ENCODE peak calls at places on chromosome 1, in five cellular contexts. One of them, this sample, is unnamed.

GRCh38 chr1:62621907-62622306 is 24.6 kb downstream of the ANGPTL3 start:
- DNase-seq in HFF-Myc: peak
- DNase-seq in AG04450: peak
- DNase-seq in NT2/D1: no peak
- DNase-seq in stomach: no peak
- DNase-seq in this sample: peak

GRCh38 chr1:233025156-233025555 is 74.7 kb downstream of the NTPCR start:
- DNase-seq in AG04450: no peak
- DNase-seq in stomach: peak
- DNase-seq in HFF-Myc: no peak
- DNase-seq in NT2/D1: peak
- DNase-seq in this sample: no peak

GRCh38 chr1:110786802-110787327 is 86.1 kb upstream of the CD53 start:
- DNase-seq in HFF-Myc: no peak
- DNase-seq in NT2/D1: no peak
- DNase-seq in stomach: no peak
- DNase-seq in AG04450: no peak
- DNase-seq in this sample: no peak

GRCh38 chr1:13587256-13588030 is 3.8 kb downstream of the PDPN start:
- DNase-seq in NT2/D1: no peak
- DNase-seq in AG04450: no peak
- DNase-seq in stomach: no peak
- DNase-seq in HFF-Myc: no peak
- DNase-seq in this sample: no peak

GRCh38 chr1:179251675-179252074 is 22.2 kb upstream of the ABL2 start:
- DNase-seq in NT2/D1: peak
- DNase-seq in HFF-Myc: no peak
- DNase-seq in stomach: no peak
- DNase-seq in AG04450: no peak
- DNase-seq in this sample: no peak

GRCh38 chr1:228366062-228366850 is 40.4 kb downstream of the TRIM11 start:
- DNase-seq in NT2/D1: no peak
- DNase-seq in AG04450: no peak
- DNase-seq in HFF-Myc: no peak
- DNase-seq in stomach: no peak
- DNase-seq in this sample: no peak

GRCh38 chr1:183806086-183806485 is 1.2 kb downstream of the RGL1 start:
- DNase-seq in NT2/D1: no peak
- DNase-seq in AG04450: no peak
- DNase-seq in HFF-Myc: no peak
- DNase-seq in stomach: no peak
- DNase-seq in this sample: no peak

GRCh38 chr1:111679541-111679940 is 59.7 kb downstream of the INKA2 start:
- DNase-seq in stomach: no peak
- DNase-seq in AG04450: no peak
- DNase-seq in NT2/D1: no peak
- DNase-seq in HFF-Myc: no peak
- DNase-seq in this sample: no peak

GRCh38 chr1:174692313-174692712 is 244.5 kb downstream of the GPR52 start:
- DNase-seq in AG04450: peak
- DNase-seq in HFF-Myc: peak
- DNase-seq in stomach: no peak
- DNase-seq in NT2/D1: peak
- DNase-seq in this sample: peak

DNA sequence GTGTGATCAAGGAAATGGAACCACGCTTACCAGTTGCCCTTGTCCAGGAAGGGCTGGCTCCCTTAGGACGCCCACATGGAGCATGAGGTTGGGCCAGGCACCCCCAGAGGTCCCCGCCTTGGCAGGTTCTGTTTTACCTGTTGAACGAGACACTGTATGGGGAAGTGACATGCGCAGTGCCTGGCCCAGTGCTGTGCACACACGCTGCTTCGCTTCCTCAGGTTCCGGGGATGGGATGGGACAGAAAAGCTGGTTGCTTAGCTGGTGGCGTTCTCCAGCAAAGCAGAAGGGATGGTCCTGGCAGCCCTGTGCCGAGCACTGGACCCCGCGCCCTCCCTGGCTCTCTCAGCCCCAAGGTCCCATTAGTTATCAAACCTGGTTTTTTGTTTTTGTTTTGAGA is 20.7 kb downstream of the SLC66A1 start:
- DNase-seq in HFF-Myc: no peak
- DNase-seq in AG04450: no peak
- DNase-seq in NT2/D1: no peak
- DNase-seq in stomach: no peak
- DNase-seq in this sample: no peak
- H3K4me3 ChIP-seq in HFF-Myc: no peak
- H3K4me3 ChIP-seq in AG04450: no peak
- H3K4me3 ChIP-seq in NT2/D1: no peak
- H3K4me3 ChIP-seq in stomach: no peak
- H3K4me3 ChIP-seq in this sample: no peak

GRCh38 chr1:219660666-219661463 is 48.0 kb upstream of the ZC3H11B start:
- DNase-seq in NT2/D1: peak
- DNase-seq in stomach: peak
- DNase-seq in AG04450: peak
- DNase-seq in HFF-Myc: peak
- DNase-seq in this sample: peak
- H3K4me3 ChIP-seq in NT2/D1: no peak
- H3K4me3 ChIP-seq in stomach: peak
- H3K4me3 ChIP-seq in AG04450: peak
- H3K4me3 ChIP-seq in HFF-Myc: no peak
- H3K4me3 ChIP-seq in this sample: peak

GRCh38 chr1:11564237-11564636 is 85.3 kb downstream of the DISP3 start:
- DNase-seq in NT2/D1: no peak
- DNase-seq in stomach: no peak
- DNase-seq in AG04450: no peak
- DNase-seq in HFF-Myc: no peak
- DNase-seq in this sample: no peak
- H3K4me3 ChIP-seq in NT2/D1: no peak
- H3K4me3 ChIP-seq in stomach: no peak
- H3K4me3 ChIP-seq in AG04450: no peak
- H3K4me3 ChIP-seq in HFF-Myc: no peak
- H3K4me3 ChIP-seq in this sample: no peak

GRCh38 chr1:2556277-2557145 is at the start of gene TNFRSF14:
- DNase-seq in AG04450: no peak
- DNase-seq in stomach: peak
- DNase-seq in HFF-Myc: no peak
- DNase-seq in NT2/D1: no peak
- DNase-seq in this sample: no peak

GRCh38 chr1:2558861-2559260 is 2.7 kb downstream of the TNFRSF14 start:
- DNase-seq in AG04450: no peak
- DNase-seq in HFF-Myc: no peak
- DNase-seq in stomach: no peak
- DNase-seq in NT2/D1: no peak
- DNase-seq in this sample: no peak

GRCh38 chr1:2557146-2558029 is 1.2 kb downstream of the TNFRSF14 start:
- DNase-seq in NT2/D1: no peak
- DNase-seq in AG04450: no peak
- DNase-seq in stomach: peak
- DNase-seq in HFF-Myc: no peak
- DNase-seq in this sample: no peak

GRCh38 chr1:2558420-2558819 is 2.2 kb downstream of the TNFRSF14 start:
- DNase-seq in AG04450: no peak
- DNase-seq in NT2/D1: no peak
- DNase-seq in stomach: no peak
- DNase-seq in HFF-Myc: no peak
- DNase-seq in this sample: no peak

GRCh38 chr1:2558030-2558400 is 1.8 kb downstream of the TNFRSF14 start:
- DNase-seq in AG04450: no peak
- DNase-seq in NT2/D1: no peak
- DNase-seq in HFF-Myc: no peak
- DNase-seq in stomach: no peak
- DNase-seq in this sample: no peak
- H3K4me3 ChIP-seq in AG04450: no peak
- H3K4me3 ChIP-seq in NT2/D1: no peak
- H3K4me3 ChIP-seq in HFF-Myc: no peak
- H3K4me3 ChIP-seq in stomach: peak
- H3K4me3 ChIP-seq in this sample: no peak

DNA sequence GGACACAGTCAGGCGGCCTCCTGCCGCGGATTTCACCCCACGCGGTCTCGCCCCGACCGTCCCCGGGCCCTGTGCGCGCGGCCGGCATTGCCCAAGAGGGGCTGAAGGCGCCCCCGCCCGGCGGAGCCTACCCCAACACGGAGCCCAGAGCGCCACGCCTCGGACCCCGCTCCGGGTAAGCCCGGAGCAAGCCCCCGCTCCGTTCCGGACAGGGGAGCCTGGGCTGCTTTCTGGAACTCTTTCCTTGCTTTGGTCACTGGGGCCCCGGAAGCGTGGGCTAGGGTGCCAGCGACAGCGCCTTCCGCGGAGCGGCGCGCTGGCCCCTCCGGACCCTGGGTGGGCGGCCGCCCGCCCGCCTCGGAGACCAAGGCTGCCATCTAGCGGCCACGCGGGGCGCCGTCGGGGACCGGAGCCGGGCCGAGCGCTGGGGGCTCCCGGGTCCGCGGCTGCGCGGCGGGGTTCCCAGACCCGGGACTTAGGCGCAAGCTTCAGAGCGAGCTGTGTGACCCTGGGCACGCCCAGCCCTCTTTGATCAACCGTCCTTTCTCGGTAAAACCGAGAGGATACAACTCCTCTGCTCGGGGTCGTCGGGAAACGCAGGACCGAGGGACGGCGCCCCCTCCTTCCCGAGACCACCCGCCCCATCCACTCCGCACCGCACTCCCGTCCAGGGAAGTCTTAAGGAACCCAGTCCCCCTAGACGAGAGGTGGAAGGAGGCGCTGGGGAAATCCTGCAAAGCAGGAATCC is 41.4 kb downstream of the RRAGC start:
- DNase-seq in stomach: peak
- DNase-seq in AG04450: no peak
- DNase-seq in NT2/D1: peak
- DNase-seq in HFF-Myc: no peak
- DNase-seq in this sample: no peak
- H3K4me3 ChIP-seq in stomach: peak
- H3K4me3 ChIP-seq in AG04450: peak
- H3K4me3 ChIP-seq in NT2/D1: peak
- H3K4me3 ChIP-seq in HFF-Myc: no peak
- H3K4me3 ChIP-seq in this sample: peak

GRCh38 chr1:51946300-51946699 is 44.2 kb downstream of the RAB3B start:
- DNase-seq in stomach: no peak
- DNase-seq in HFF-Myc: no peak
- DNase-seq in NT2/D1: no peak
- DNase-seq in AG04450: no peak
- DNase-seq in this sample: no peak
- H3K4me3 ChIP-seq in stomach: no peak
- H3K4me3 ChIP-seq in HFF-Myc: no peak
- H3K4me3 ChIP-seq in NT2/D1: no peak
- H3K4me3 ChIP-seq in AG04450: no peak
- H3K4me3 ChIP-seq in this sample: no peak

DNA sequence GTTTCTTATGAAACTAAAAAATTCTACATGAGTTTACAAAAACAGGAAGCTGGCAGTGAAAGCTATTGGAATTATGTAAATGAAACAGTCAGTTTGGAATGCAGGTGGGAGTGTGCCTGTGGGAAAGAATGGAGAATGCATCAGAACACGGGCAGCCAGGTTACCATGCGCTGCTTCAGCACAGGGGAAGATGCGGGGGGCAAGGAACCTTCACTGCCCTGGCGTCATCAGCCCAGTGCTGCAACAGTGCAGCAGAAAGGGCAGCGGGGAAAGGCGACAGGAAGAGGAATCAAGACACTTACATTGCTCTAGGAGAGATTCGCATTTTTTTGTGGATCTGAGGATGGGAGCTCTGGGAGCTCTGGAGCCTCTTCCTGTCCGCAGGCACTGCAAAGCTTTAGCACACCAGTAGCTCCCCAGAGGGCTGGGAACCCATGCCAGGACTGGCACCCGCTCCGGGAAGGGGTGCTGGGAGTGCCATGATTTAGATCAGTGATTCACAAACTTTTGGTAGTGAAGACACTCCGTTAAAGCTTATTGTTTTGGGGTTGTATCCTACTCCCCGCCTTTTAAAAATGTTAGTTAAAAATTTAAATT is 64.1 kb upstream of the WDR26 start:
- DNase-seq in HFF-Myc: no peak
- DNase-seq in stomach: no peak
- DNase-seq in AG04450: no peak
- DNase-seq in NT2/D1: peak
- DNase-seq in this sample: no peak
- H3K4me3 ChIP-seq in HFF-Myc: no peak
- H3K4me3 ChIP-seq in stomach: no peak
- H3K4me3 ChIP-seq in AG04450: no peak
- H3K4me3 ChIP-seq in NT2/D1: no peak
- H3K4me3 ChIP-seq in this sample: peak

DNA sequence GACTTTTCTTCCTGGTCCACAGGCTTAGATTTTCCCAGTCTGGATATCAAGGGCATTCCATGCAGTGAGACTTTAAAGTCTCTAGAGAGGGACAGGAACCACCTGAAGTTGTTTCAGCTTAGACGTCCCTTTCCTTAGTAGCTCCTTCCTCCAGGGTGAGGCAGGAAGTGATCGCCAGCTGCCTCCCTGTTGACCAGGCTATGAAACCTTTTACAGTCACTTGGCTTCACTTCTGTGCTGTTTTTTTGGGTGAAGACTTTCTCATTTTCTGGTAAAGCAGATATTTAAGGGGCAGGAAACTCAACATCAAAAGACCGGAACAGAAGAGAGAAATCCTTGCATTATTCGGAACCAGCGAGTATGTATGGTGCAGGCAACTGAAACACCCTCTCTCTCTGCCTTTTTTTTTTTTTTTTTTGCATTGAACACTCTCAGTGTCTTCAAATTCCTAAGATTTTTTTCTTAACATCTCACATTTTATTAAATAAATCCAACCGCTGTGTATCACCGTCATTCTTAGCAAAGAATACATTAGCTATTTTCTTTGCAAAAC is 234.6 kb upstream of the IRF2BP2 start:
- DNase-seq in NT2/D1: no peak
- DNase-seq in HFF-Myc: no peak
- DNase-seq in stomach: no peak
- DNase-seq in AG04450: no peak
- DNase-seq in this sample: no peak
- H3K4me3 ChIP-seq in NT2/D1: no peak
- H3K4me3 ChIP-seq in HFF-Myc: no peak
- H3K4me3 ChIP-seq in stomach: no peak
- H3K4me3 ChIP-seq in AG04450: no peak
- H3K4me3 ChIP-seq in this sample: no peak